ENCODE peak calls at places on chromosomes 5 and 9, in four cellular contexts. N is MM.1S; I is effector memory CD4-positive, alpha-beta T cell; D is AG04450. Y is an unnamed sample.

GRCh38 chr5:43560128-43560527 is 3.3 kb upstream of the PAIP1 start:
- DNase-seq in N (no peak), D (no peak), I (no peak), Y (peak)

GRCh38 chr9:75161116-75161857 is 73.0 kb downstream of the OSTF1 start:
- DNase-seq in I (no peak), D (no peak), N (no peak), Y (no peak)

GRCh38 chr9:2059131-2059929 is 44.2 kb downstream of the SMARCA2 start:
- DNase-seq in N (no peak), I (no peak), D (no peak), Y (no peak)

GRCh38 chr5:131242728-131243255 is 21.1 kb upstream of the CDC42SE2 start:
- DNase-seq in D (peak), I (no peak), N (no peak), Y (peak)

GRCh38 chr9:113221800-113222481 is 597 bp downstream of the SLC31A1 start:
- DNase-seq in I (no peak), D (no peak), N (no peak), Y (no peak)

GRCh38 chr9:124291801-124292396 is 34.1 kb downstream of the NEK6 start:
- DNase-seq in I (no peak), D (no peak), N (no peak), Y (no peak)

GRCh38 chr9:79662553-79662956 is 90.8 kb downstream of the TLE4 start:
- DNase-seq in D (no peak), I (no peak), N (no peak), Y (no peak)

GRCh38 chr5:157266286-157267007 is 524 bp downstream of the CYFIP2 start:
- DNase-seq in D (no peak), I (peak), N (peak), Y (no peak)

GRCh38 chr9:127119319-127119709 is 3.1 kb downstream of the ANGPTL2 start:
- DNase-seq in N (no peak), D (no peak), I (no peak), Y (no peak)

GRCh38 chr5:115838885-115839518 is 2.4 kb downstream of the ATG12 start:
- DNase-seq in N (peak), I (no peak), D (no peak), Y (no peak)

DNA sequence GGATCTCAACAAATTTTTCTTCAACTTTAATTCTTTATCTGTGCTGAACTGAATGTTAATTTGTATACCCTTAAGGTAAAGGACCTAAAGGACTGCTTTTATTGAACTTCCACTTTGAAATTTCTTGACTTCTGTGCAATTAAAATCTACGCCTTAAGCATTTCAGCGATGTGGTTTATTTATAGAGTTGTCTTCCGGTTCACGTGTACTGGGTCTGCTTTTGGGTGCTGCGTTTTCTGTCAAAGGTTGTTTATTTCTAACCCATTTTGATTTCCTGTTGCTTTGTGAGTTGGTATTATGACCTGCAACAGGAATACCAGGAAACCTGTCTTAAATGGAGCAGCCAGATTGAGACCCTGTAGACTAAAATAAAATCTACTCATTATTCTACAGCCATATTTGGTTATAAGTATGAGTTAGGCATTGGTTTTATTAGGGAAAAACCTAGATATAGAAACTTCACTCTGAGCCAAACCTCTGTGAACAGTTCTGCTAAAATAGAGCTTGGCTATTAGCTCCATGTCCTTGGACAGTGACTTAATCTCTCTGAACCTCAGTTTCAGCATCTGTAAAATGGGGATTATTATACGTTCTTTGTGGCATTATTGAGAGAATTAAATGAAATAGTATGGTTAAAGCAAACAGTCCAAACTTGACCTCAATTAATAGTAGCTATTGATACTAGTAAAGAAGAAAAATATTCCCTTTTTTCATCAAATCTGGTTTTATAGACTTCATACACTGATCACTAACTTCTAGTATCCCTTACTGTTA is 3.5 kb downstream of the MRRF start:
- DNase-seq in D (no peak), N (no peak), I (no peak), Y (no peak)
- H3K4me3 ChIP-seq in D (no peak), N (no peak), I (no peak), Y (no peak)

DNA sequence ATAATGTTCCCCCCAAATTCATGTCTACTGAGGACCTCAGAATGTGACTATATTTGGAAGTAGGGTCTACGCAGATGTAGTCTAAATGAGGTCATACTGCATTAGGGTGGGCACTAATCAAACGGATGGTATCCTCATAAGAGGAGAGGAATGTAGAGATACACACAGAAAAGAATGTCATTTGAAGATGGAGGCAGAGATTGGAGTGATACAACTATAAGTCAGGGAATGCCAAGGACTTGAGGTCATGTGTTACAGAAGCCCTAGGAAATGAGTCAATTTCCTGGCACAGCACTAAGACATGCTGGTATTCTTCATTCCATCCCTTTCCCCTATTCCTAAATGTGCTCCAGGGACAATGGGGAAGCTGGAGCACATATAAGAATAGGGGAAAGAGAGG is 758 bp upstream of the PDCD1LG2 start:
- DNase-seq in D (peak), I (no peak), N (no peak), Y (peak)
- H3K4me3 ChIP-seq in D (peak), I (no peak), N (no peak), Y (peak)

DNA sequence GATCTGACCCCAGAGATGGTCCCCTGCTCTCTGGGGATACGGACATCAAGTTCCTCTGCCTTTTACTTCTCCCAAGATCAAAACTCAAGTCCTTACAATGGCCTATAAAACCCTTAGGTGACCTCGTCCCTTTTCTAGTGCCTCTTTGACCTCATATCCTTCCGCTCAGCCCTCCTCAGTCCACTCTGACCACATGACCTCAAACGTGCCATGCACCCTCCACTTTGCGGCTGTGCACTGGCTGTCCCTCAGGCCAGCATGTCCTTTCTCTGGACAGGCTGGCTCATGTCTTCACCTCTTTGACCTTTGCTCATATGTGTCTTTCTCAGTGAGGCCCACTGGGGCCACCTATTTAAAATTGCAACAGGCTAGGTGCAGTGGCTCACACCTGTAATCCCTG is 14.7 kb downstream of the TRMO start:
- DNase-seq in I (no peak), N (no peak), D (no peak), Y (no peak)
- H3K4me3 ChIP-seq in I (no peak), N (no peak), D (no peak), Y (no peak)

GRCh38 chr5:38258319-38259061 is at the start of gene EGFLAM:
- DNase-seq in I (no peak), N (no peak), D (no peak), Y (no peak)
- H3K4me3 ChIP-seq in I (no peak), N (no peak), D (peak), Y (peak)

DNA sequence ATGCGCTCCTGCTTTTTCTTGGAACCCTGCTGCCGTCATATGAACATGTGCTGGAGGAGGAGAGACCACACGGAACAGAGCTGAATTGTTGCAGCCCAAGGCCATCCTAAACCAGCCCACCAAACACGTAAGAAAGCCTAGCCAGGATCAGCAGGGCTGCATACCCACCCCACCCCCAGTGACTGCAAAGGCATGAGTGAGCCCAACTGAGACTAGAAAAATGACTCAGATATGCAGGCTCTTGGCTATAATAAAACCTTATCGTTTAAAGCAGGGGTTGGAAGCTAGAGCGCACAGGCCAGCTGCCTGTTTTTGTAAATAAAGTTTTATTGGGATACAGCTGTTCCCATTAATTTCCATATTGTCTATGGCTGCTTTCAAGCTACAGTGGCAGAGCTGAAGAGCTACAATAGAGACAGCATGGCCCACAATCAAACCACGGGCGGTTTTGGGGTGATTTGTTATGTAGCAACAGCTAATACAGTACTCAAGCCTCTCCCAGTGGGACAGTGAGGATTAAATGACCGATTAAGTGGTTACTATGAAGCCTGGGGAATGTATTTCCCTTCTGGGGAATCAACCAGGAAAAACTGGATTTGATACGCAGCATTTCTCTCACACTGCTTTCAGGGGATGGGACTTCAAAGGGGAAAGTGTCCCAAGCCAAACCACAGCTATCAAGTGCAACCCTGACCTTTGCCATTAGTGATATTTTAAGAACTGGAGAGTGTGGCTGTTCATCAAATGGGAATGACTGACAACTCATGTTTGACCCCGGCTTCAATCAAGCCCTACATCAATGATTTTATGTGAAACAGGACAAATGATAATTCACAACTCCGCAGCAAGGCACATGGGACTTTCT is 6.3 kb downstream of the SHB start:
- DNase-seq in N (no peak), D (peak), I (no peak), Y (peak)
- H3K4me3 ChIP-seq in N (no peak), D (peak), I (no peak), Y (no peak)

GRCh38 chr5:139796061-139796806 is 626 bp downstream of the PSD2 start:
- DNase-seq in N (no peak), I (no peak), D (no peak), Y (no peak)
- H3K4me3 ChIP-seq in N (no peak), I (peak), D (no peak), Y (no peak)